ENCODE peak calls at places on chromosomes 1 and 21, in seven cellular contexts. H is stimulated activated CD4-positive, alpha-beta T cell treated with anti-CD3 and anti-CD28 coated beads, Interleukin-1b, Interleukin-23, amount 100 ng/mL, for 4 hours; S is kidney glomerular epithelial cell; V is neural crest cell; D is NCI-H187; C is COR-L47; L is RWPE1. M is an unnamed sample.
A peak's percentile ranks its signal among the peaks of the same experiment; 100 is the strongest.

GRCh38 chr1:226064168-226064815 is 1.8 kb downstream of the H3-3A start:
- DNase-seq in S (peak; percentile 39), H (no peak), C (no peak), D (no peak), V (no peak), L (no peak), M (no peak)

GRCh38 chr1:7608628-7609295 is 162.3 kb upstream of the VAMP3 start:
- DNase-seq in L (no peak), S (no peak), C (peak; percentile 33), D (no peak), V (peak; percentile 21), H (no peak), M (no peak)

GRCh38 chr1:66676616-66677298 is 75.5 kb upstream of the DYNLT5 start:
- DNase-seq in D (no peak), V (no peak), H (no peak), C (no peak), L (peak; percentile 28), S (peak; percentile 99), M (no peak)

GRCh38 chr21:16473965-16474364 is 744.2 kb downstream of the USP25 start:
- DNase-seq in H (no peak), C (no peak), L (no peak), V (no peak), D (no peak), S (no peak), M (no peak)

GRCh38 chr1:19343617-19344350 is 31.7 kb downstream of the SLC66A1 start:
- DNase-seq in V (no peak), H (no peak), D (no peak), L (no peak), C (no peak), S (no peak), M (no peak)

GRCh38 chr21:27156666-27157065 is 189.8 kb upstream of the ADAMTS5 start:
- DNase-seq in D (no peak), H (no peak), S (no peak), L (no peak), V (no peak), C (no peak), M (no peak)

GRCh38 chr1:201230676-201231075 is 40.1 kb downstream of the IGFN1 start:
- DNase-seq in H (no peak), S (no peak), V (no peak), L (no peak), D (no peak), C (no peak), M (no peak)

GRCh38 chr1:22830747-22831340 is 120.2 kb downstream of the EPHB2 start:
- DNase-seq in D (no peak), C (no peak), V (no peak), L (no peak), S (no peak), H (no peak), M (no peak)

GRCh38 chr1:180228648-180229482 is 1.2 kb upstream of the LHX4 start:
- DNase-seq in C (peak; percentile 24), S (no peak), D (no peak), L (no peak), H (no peak), V (no peak), M (no peak)

GRCh38 chr1:36387141-36387949 is 1.6 kb upstream of the STK40 start:
- DNase-seq in L (no peak), H (no peak), V (no peak), D (no peak), C (no peak), S (peak; percentile 82), M (no peak)

GRCh38 chr1:173410133-173410793 is 66.9 kb upstream of the PRDX6 start:
- DNase-seq in S (no peak), L (no peak), D (no peak), V (no peak), H (no peak), C (no peak), M (no peak)

GRCh38 chr1:44970317-44970716 is 16.1 kb downstream of the EIF2B3 start:
- DNase-seq in C (no peak), S (no peak), D (no peak), H (no peak), V (no peak), L (no peak), M (no peak)

GRCh38 chr1:22452401-22452963 is 831 bp downstream of the ZBTB40 start:
- DNase-seq in H (no peak), S (peak; percentile 56), C (no peak), V (no peak), L (peak; percentile 13), D (peak; percentile 60), M (no peak)

GRCh38 chr1:201309420-201309819 is 26.1 kb downstream of the PKP1 start:
- DNase-seq in L (peak; percentile 83), H (no peak), S (peak; percentile 25), D (peak; percentile 13), C (peak; percentile 91), V (peak; percentile 21), M (peak; percentile 80)

GRCh38 chr1:30001011-30001410 is 722.4 kb downstream of the MATN1 start:
- DNase-seq in D (no peak), H (no peak), S (no peak), C (no peak), L (no peak), V (no peak), M (no peak)

GRCh38 chr1:170698711-170699275 is 34.9 kb downstream of the PRRX1 start:
- DNase-seq in S (no peak), L (no peak), V (peak; percentile 36), H (no peak), D (no peak), C (no peak), M (no peak)

GRCh38 chr1:32128971-32129370 is 21.1 kb downstream of the KPNA6 start:
- DNase-seq in D (no peak), V (no peak), S (no peak), L (no peak), C (no peak), H (no peak), M (no peak)

GRCh38 chr1:184156521-184157395 is 105.2 kb downstream of the TSEN15 start:
- DNase-seq in V (no peak), C (peak; percentile 79), H (no peak), S (peak; percentile 22), L (no peak), D (no peak), M (no peak)

GRCh38 chr21:34881894-34882371 is 167.2 kb downstream of the RUNX1 start:
- DNase-seq in V (no peak), H (no peak), S (peak; percentile 87), D (peak; percentile 64), L (peak; percentile 77), C (no peak), M (no peak)

GRCh38 chr1:159141584-159142518 is 29.6 kb upstream of the CADM3 start:
- DNase-seq in S (peak; percentile 34), D (no peak), C (no peak), L (peak; percentile 40), H (no peak), V (no peak), M (no peak)

GRCh38 chr21:22791986-22792560 is 1793.9 kb downstream of the NCAM2 start:
- DNase-seq in D (no peak), S (peak; percentile 24), C (peak; percentile 72), V (peak; percentile 4), L (peak; percentile 22), H (no peak), M (no peak)

GRCh38 chr1:151807131-151807530 is 1.9 kb upstream of the LINGO4 start:
- DNase-seq in C (no peak), D (no peak), S (no peak), L (no peak), H (no peak), V (no peak), M (no peak)

GRCh38 chr1:102790997-102791396 is 317.3 kb downstream of the COL11A1 start:
- DNase-seq in C (peak; percentile 54), S (no peak), H (no peak), L (peak; percentile 6), V (no peak), D (no peak), M (no peak)

GRCh38 chr1:244054924-244055263 is 3.8 kb downstream of the ZBTB18 start:
- DNase-seq in D (no peak), V (no peak), S (no peak), H (no peak), L (no peak), C (no peak), M (no peak)

GRCh38 chr1:37112427-37112826 is 78.1 kb upstream of the GRIK3 start:
- DNase-seq in C (no peak), H (no peak), L (no peak), D (no peak), V (no peak), S (no peak), M (no peak)

GRCh38 chr21:43204638-43205037 is 35.8 kb downstream of the CRYAA start:
- DNase-seq in V (no peak), D (no peak), H (no peak), C (no peak), S (no peak), L (no peak), M (no peak)

GRCh38 chr1:65423884-65424655 is 3.6 kb downstream of the LEPR start:
- DNase-seq in L (peak; percentile 73), H (no peak), V (no peak), C (no peak), S (peak; percentile 88), D (no peak), M (no peak)

GRCh38 chr1:171984850-171985485 is 143.7 kb downstream of the DNM3 start:
- DNase-seq in H (no peak), D (no peak), V (no peak), S (peak; percentile 8), L (peak; percentile 44), C (peak; percentile 23), M (no peak)

GRCh38 chr1:87314101-87314500 is 14.6 kb upstream of the LMO4 start:
- DNase-seq in L (no peak), C (no peak), D (no peak), S (no peak), V (no peak), H (no peak), M (no peak)

GRCh38 chr1:232250838-232251237 is 379.1 kb downstream of the SIPA1L2 start:
- DNase-seq in L (no peak), S (no peak), D (no peak), H (no peak), C (no peak), V (no peak), M (no peak)

GRCh38 chr1:33764149-33764548 is 99.7 kb upstream of the HMGB4 start:
- DNase-seq in D (no peak), V (no peak), L (no peak), C (no peak), H (no peak), S (no peak), M (no peak)

M was measured in left lung.